ENCODE peak calls at places on chromosomes 11 and 22, in seven cellular contexts. X is lower lobe of right lung; G is heart right ventricle; T is A549; C is CD4-positive, alpha-beta T cell; Z is Panc1; Y is psoas muscle. J is an unnamed sample. For H3K9me3, the result is how much of the 10 kb centered on the place peaks cover.

GRCh38 chr22:42880815-42881214 is 23.7 kb upstream of the ARFGAP3 start:
- ATAC-seq in X (no peak), Z (no peak), Y (no peak), T (peak), G (no peak), C (no peak), J (no peak)

GRCh38 chr11:77172666-77172982 is 44.6 kb downstream of the MYO7A start:
- ATAC-seq in T (no peak), X (no peak), G (no peak), Y (no peak), Z (no peak), C (no peak), J (no peak)

GRCh38 chr11:94563848-94564442 is 3.2 kb upstream of the PIWIL4 start:
- ATAC-seq in X (no peak), T (no peak), Z (peak), Y (no peak), G (no peak), C (no peak), J (no peak)

GRCh38 chr11:65827774-65828156 is 6.0 kb upstream of the SNX32 start:
- ATAC-seq in X (no peak), C (no peak), G (no peak), Z (peak), Y (no peak), T (no peak), J (no peak)

GRCh38 chr11:86737752-86738151 is 62.6 kb upstream of the PRSS23 start:
- ATAC-seq in G (no peak), Z (no peak), Y (no peak), C (no peak), X (no peak), T (no peak), J (no peak)

GRCh38 chr11:17634776-17635550 is 84.4 kb upstream of the MYOD1 start:
- ATAC-seq in Z (no peak), T (no peak), Y (no peak), X (no peak), G (no peak), C (no peak), J (peak)

GRCh38 chr11:116649268-116649667 is 123.5 kb downstream of the BUD13 start:
- ATAC-seq in Y (no peak), C (no peak), G (no peak), X (no peak), T (no peak), Z (no peak), J (no peak)

GRCh38 chr11:72985645-72986044 is 156.5 kb downstream of the FCHSD2 start:
- ATAC-seq in C (no peak), Y (peak), Z (no peak), G (no peak), T (no peak), X (no peak), J (no peak)

GRCh38 chr11:11267312-11267711 is 85.7 kb downstream of the CSNK2A3 start:
- ATAC-seq in G (no peak), X (no peak), Y (no peak), Z (no peak), C (no peak), T (no peak), J (no peak)

GRCh38 chr22:23094695-23095466 is 24.6 kb downstream of the GNAZ start:
- ATAC-seq in Y (no peak), C (no peak), X (no peak), T (no peak), Z (no peak), G (no peak), J (no peak)

GRCh38 chr11:109697140-109697843 is 275.3 kb downstream of the C11orf87 start:
- ATAC-seq in G (peak), Z (peak), T (peak), X (peak), Y (no peak), C (no peak), J (no peak)

GRCh38 chr11:57770793-57771192 is 9.2 kb downstream of the CTNND1 start:
- ATAC-seq in Y (no peak), Z (no peak), G (no peak), X (no peak), C (no peak), T (no peak), J (no peak)

GRCh38 chr11:126173257-126173656 is 38.2 kb downstream of the RPUSD4 start:
- ATAC-seq in C (no peak), Y (no peak), G (no peak), T (no peak), Z (no peak), X (no peak), J (no peak)

GRCh38 chr11:69905611-69906452 is 86.6 kb upstream of the FGF3 start:
- ATAC-seq in C (no peak), Z (no peak), G (peak), X (no peak), T (no peak), Y (no peak), J (no peak)

GRCh38 chr11:132959663-132960062 is 572.6 kb downstream of the OPCML start:
- ATAC-seq in G (no peak), T (no peak), C (no peak), Y (no peak), Z (no peak), X (no peak), J (no peak)

GRCh38 chr11:35919244-35919643 is 24.6 kb upstream of the LDLRAD3 start:
- ATAC-seq in X (no peak), G (no peak), Z (no peak), Y (peak), T (no peak), C (no peak), J (no peak)

GRCh38 chr11:30165652-30166051 is 65.2 kb upstream of the FSHB start:
- ATAC-seq in C (no peak), T (no peak), Z (no peak), G (no peak), Y (no peak), X (no peak), J (no peak)

GRCh38 chr11:104522650-104523049 is 358.7 kb upstream of the PDGFD start:
- ATAC-seq in G (no peak), C (no peak), X (no peak), Y (no peak), T (no peak), Z (no peak), J (no peak)

GRCh38 chr11:109734602-109735001 is 312.6 kb downstream of the C11orf87 start:
- ATAC-seq in C (no peak), G (peak), Z (no peak), T (no peak), Y (no peak), X (no peak), J (no peak)

GRCh38 chr11:9893474-9893873 is 229.6 kb downstream of the SWAP70 start:
- ATAC-seq in C (no peak), G (no peak), Y (no peak), Z (peak), X (no peak), T (no peak), J (no peak)

GRCh38 chr11:17411418-17411817 is 23.0 kb upstream of the KCNJ11 start:
- ATAC-seq in Z (no peak), G (no peak), C (no peak), T (no peak), X (no peak), Y (no peak), J (no peak)

GRCh38 chr11:74417860-74418508 is 19.8 kb upstream of the PGM2L1 start:
- ATAC-seq in C (no peak), X (peak), Z (peak), G (peak), T (peak), Y (peak), J (peak)

GRCh38 chr22:29145321-29146072 is 60.2 kb upstream of the EMID1 start:
- ATAC-seq in Y (peak), T (no peak), G (peak), X (peak), Z (no peak), C (no peak), J (no peak)

GRCh38 chr11:32573228-32573627 is 10.4 kb upstream of the EIF3M start:
- ATAC-seq in G (no peak), X (no peak), C (no peak), Z (no peak), T (no peak), Y (no peak), J (no peak)

GRCh38 chr11:100753144-100753543 is 66.1 kb downstream of the ARHGAP42 start:
- ATAC-seq in T (peak), C (no peak), Z (peak), X (peak), G (no peak), Y (no peak), J (no peak)

GRCh38 chr11:55852141-55852540 is 13.6 kb downstream of the OR5D16 start:
- ATAC-seq in X (no peak), Y (no peak), Z (no peak), C (no peak), G (no peak), T (no peak), J (no peak)

GRCh38 chr11:55854704-55855103 is 16.2 kb downstream of the OR5D16 start:
- ATAC-seq in G (no peak), Y (no peak), Z (no peak), X (no peak), T (no peak), C (no peak), J (no peak)

GRCh38 chr11:55847453-55847852 is 8.9 kb downstream of the OR5D16 start:
- ATAC-seq in Z (no peak), T (no peak), Y (no peak), X (no peak), C (no peak), G (no peak), J (no peak)

GRCh38 chr11:55849037-55849436 is 10.5 kb downstream of the OR5D16 start:
- ATAC-seq in T (no peak), Y (no peak), X (no peak), G (no peak), C (no peak), Z (no peak), J (no peak)
- H3K9me3 ChIP-seq in T (under half), Y (under half), X (under half), G (under half), C (under half), Z (under half), J (under half)

GRCh38 chr22:35587896-35588295 is 29.2 kb downstream of the MB start:
- ATAC-seq in X (no peak), T (no peak), Z (no peak), Y (no peak), G (no peak), C (no peak), J (no peak)
- H3K9me3 ChIP-seq in X (under half), T (under half), Z (under half), Y (under half), G (under half), C (under half), J (under half)

DNA sequence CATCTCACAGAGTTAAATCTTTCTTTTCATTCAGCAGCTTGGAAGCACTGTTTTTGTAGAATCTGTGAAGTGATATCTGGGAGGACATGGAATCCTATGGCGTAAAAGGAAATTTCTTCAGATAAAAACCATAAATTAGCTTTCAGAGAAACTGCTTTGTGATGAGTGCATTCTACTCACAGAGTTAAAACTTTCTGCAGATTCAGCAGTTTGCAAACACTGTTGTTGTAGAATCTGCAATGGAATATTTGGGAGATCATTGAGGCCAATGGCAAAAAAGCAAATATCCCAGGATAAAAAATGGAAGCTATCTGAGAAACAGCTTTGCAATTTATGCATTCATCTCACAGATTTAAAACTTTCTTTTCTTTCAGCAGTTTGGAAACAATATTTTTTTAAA is 180.6 kb downstream of the OR4A47 start:
- ATAC-seq in T (no peak), Z (no peak), C (no peak), G (no peak), X (no peak), Y (no peak), J (no peak)
- H3K9me3 ChIP-seq in T (under half), Z (under half), C (half or more), G (under half), X (under half), Y (under half), J (under half)

DNA sequence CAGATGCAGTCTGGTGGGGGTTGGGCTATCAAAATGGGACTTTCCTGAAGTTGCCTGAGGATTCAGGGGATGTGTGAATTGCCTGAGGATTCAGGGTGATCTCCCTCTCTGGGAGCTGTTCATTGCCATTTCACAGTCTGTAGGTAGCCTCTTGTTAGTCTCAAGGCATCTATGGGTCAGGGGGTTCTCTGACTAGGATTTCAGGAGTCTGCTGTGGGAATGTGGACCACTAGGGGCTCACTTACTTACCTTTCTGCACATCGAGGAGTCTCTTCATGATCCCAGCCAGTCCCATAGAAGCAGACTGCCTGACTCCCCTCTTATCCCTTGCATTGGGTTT is 54.0 kb downstream of the KCNQ1OT1 start:
- ATAC-seq in X (no peak), Z (no peak), Y (no peak), G (no peak), T (no peak), C (no peak), J (no peak)
- H3K9me3 ChIP-seq in X (half or more), Z (half or more), Y (half or more), G (half or more), T (half or more), C (half or more), J (under half)

GRCh38 chr22:47444746-47445065 is 682.3 kb downstream of the TBC1D22A start:
- ATAC-seq in X (no peak), G (no peak), C (no peak), Z (no peak), T (no peak), Y (no peak), J (no peak)
- H3K9me3 ChIP-seq in X (under half), G (under half), C (under half), Z (under half), T (under half), Y (under half), J (under half)

DNA sequence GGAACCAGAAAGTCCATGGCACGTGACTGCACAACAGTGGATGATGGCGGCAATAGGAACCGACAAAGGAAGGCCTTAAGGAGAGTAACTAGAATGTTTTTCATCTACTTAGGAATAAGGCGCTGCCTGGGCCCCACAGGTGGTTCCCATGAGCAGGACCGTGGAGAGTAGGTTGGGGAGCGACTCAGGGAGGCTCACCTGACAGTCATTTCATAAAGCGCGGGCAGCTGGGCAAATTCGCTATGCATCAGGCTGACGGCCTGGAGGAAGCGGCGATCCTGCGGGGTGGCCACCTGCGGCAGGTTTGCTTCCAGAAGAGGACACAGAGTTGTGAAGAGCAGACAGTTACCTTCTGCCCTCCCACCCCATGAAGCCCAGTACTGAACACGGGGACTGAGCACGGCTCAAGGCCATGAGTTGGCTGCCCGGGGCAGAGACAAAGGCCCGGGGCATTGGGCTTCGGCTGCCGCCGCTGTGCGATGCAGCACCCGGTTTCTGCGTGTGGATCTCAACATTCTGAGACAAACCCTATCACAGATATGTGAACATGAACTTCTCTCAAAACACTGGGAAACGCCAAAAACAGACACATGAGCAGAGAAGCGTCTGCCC is 25.8 kb downstream of the HPS4 start:
- ATAC-seq in T (no peak), Y (no peak), G (no peak), X (no peak), Z (no peak), C (no peak), J (no peak)
- H3K9me3 ChIP-seq in T (under half), Y (under half), G (under half), X (under half), Z (under half), C (under half), J (under half)